ENCODE peak calls at places on chromosomes 5 and 9, in six cellular contexts. M, E, C, R, J and O are unnamed samples.

GRCh38 chr9:94593459-94594345 is at the start of gene FBP2:
- DNase-seq in M (peak), C (no peak), E (no peak), R (no peak), J (peak), O (no peak)

GRCh38 chr5:177426566-177427210 is at the start of gene GRK6:
- DNase-seq in R (peak), M (peak), E (peak), J (no peak), C (no peak), O (no peak)

GRCh38 chr5:134133213-134133994 is 18.9 kb downstream of the TCF7 start:
- DNase-seq in R (peak), J (peak), C (no peak), M (no peak), E (peak), O (peak)

GRCh38 chr9:17531642-17532254 is 47.1 kb upstream of the SH3GL2 start:
- DNase-seq in C (peak), M (peak), J (no peak), E (no peak), R (no peak), O (no peak)

GRCh38 chr9:117359910-117360309 is 54.9 kb downstream of the ASTN2 start:
- DNase-seq in C (no peak), E (no peak), R (no peak), M (no peak), J (no peak), O (no peak)

GRCh38 chr5:107864793-107865192 is 194.1 kb upstream of the EFNA5 start:
- DNase-seq in E (no peak), C (peak), R (no peak), J (no peak), M (no peak), O (no peak)

GRCh38 chr5:141477815-141478214 is 2.0 kb downstream of the PCDHGC3 start:
- DNase-seq in E (no peak), C (no peak), R (no peak), J (no peak), M (no peak), O (no peak)

GRCh38 chr9:106632621-106633020 is 230.3 kb upstream of the ZNF462 start:
- DNase-seq in J (no peak), M (no peak), C (no peak), R (no peak), E (no peak), O (no peak)

GRCh38 chr5:134577796-134578577 is 52.5 kb downstream of the JADE2 start:
- DNase-seq in C (peak), R (peak), E (peak), M (peak), J (peak), O (peak)

GRCh38 chr5:139904566-139905400 is 109.2 kb downstream of the PSD2 start:
- DNase-seq in E (peak), C (no peak), M (no peak), R (peak), J (no peak), O (peak)

GRCh38 chr5:40677456-40677855 is 2.3 kb upstream of the PTGER4 start:
- DNase-seq in J (no peak), R (no peak), E (no peak), C (no peak), M (no peak), O (no peak)

GRCh38 chr9:16824545-16825041 is 45.9 kb downstream of the BNC2 start:
- DNase-seq in C (peak), R (no peak), J (no peak), M (no peak), E (no peak), O (no peak)

GRCh38 chr9:104740596-104740995 is 6.9 kb upstream of the NIPSNAP3A start:
- DNase-seq in J (no peak), M (no peak), E (no peak), C (peak), R (no peak), O (no peak)

GRCh38 chr5:110853267-110853666 is 114.5 kb downstream of the SLC25A46 start:
- DNase-seq in M (no peak), E (no peak), J (no peak), C (no peak), R (no peak), O (no peak)

GRCh38 chr5:80182802-80183645 is 72.8 kb downstream of the SERINC5 start:
- DNase-seq in C (peak), J (no peak), E (no peak), M (no peak), R (no peak), O (no peak)

GRCh38 chr9:17137576-17137975 is 2.7 kb downstream of the CNTLN start:
- DNase-seq in J (no peak), E (no peak), M (no peak), R (no peak), C (no peak), O (no peak)

GRCh38 chr9:98391406-98391805 is 136.0 kb upstream of the TBC1D2 start:
- DNase-seq in R (no peak), E (no peak), C (no peak), J (no peak), M (no peak), O (no peak)

GRCh38 chr5:115584501-115584900 is 17.8 kb downstream of the TICAM2 start:
- DNase-seq in E (no peak), J (no peak), R (no peak), C (no peak), M (no peak), O (no peak)

GRCh38 chr5:145324767-145325479 is 510.2 kb downstream of the PRELID2 start:
- DNase-seq in R (no peak), M (no peak), C (no peak), E (no peak), J (no peak), O (no peak)

GRCh38 chr9:112532427-112532826 is 45.8 kb downstream of the KIAA1958 start:
- DNase-seq in M (no peak), C (no peak), E (no peak), R (no peak), J (peak), O (no peak)

GRCh38 chr5:72523960-72524582 is 16.9 kb upstream of the ZNF366 start:
- DNase-seq in E (no peak), J (no peak), R (no peak), M (no peak), C (peak), O (no peak)

GRCh38 chr9:124502711-124503702 is 4.2 kb downstream of the NR5A1 start:
- DNase-seq in M (no peak), J (no peak), R (no peak), E (peak), C (no peak), O (no peak)

GRCh38 chr5:162227075-162227474 is 159.5 kb downstream of the GABRG2 start:
- DNase-seq in C (no peak), J (no peak), E (no peak), R (no peak), M (no peak), O (no peak)

GRCh38 chr5:121949885-121950284 is 11.9 kb upstream of the SRFBP1 start:
- DNase-seq in R (no peak), J (no peak), M (no peak), E (no peak), C (peak), O (no peak)

GRCh38 chr9:33377089-33377715 is 25.2 kb downstream of the AQP7 start:
- DNase-seq in J (peak), M (no peak), E (no peak), R (peak), C (no peak), O (peak)

GRCh38 chr9:134500931-134501265 is 140.7 kb upstream of the COL5A1 start:
- DNase-seq in E (no peak), M (no peak), J (no peak), C (no peak), R (peak), O (peak)

GRCh38 chr5:160605266-160605665 is 183.6 kb downstream of the PTTG1 start:
- DNase-seq in R (no peak), M (no peak), E (no peak), C (no peak), J (no peak), O (no peak)

GRCh38 chr5:150411245-150411979 is 1.3 kb downstream of the CD74 start:
- DNase-seq in E (peak), M (peak), J (no peak), R (no peak), C (no peak), O (peak)

GRCh38 chr9:34638138-34638445 is 505 bp upstream of the SIGMAR1 start:
- DNase-seq in E (no peak), M (no peak), R (no peak), J (no peak), C (no peak), O (no peak)

GRCh38 chr5:124410539-124410938 is 335.9 kb downstream of the ZNF608 start:
- DNase-seq in R (no peak), J (no peak), C (no peak), M (no peak), E (no peak), O (no peak)

GRCh38 chr9:101408374-101409078 is 9.9 kb downstream of the ZNF189 start:
- DNase-seq in M (no peak), C (peak), R (no peak), E (no peak), J (no peak), O (no peak)

GRCh38 chr5:131462479-131462878 is 172.6 kb downstream of the RAPGEF6 start:
- DNase-seq in E (no peak), J (no peak), R (no peak), M (no peak), C (no peak), O (no peak)

GRCh38 chr5:53607896-53608295 is 47.5 kb downstream of the NDUFS4 start:
- DNase-seq in E (no peak), M (no peak), J (no peak), C (no peak), R (no peak), O (no peak)

GRCh38 chr5:78633710-78634109 is 14.9 kb downstream of the LHFPL2 start:
- DNase-seq in M (no peak), C (no peak), R (no peak), E (no peak), J (no peak), O (no peak)

GRCh38 chr5:175250426-175250825 is 193.6 kb downstream of the DRD1 start:
- DNase-seq in C (no peak), E (no peak), R (no peak), M (no peak), J (no peak), O (no peak)
- H3K27ac ChIP-seq in C (no peak), E (no peak), R (no peak), M (no peak), J (no peak), O (no peak)

DNA sequence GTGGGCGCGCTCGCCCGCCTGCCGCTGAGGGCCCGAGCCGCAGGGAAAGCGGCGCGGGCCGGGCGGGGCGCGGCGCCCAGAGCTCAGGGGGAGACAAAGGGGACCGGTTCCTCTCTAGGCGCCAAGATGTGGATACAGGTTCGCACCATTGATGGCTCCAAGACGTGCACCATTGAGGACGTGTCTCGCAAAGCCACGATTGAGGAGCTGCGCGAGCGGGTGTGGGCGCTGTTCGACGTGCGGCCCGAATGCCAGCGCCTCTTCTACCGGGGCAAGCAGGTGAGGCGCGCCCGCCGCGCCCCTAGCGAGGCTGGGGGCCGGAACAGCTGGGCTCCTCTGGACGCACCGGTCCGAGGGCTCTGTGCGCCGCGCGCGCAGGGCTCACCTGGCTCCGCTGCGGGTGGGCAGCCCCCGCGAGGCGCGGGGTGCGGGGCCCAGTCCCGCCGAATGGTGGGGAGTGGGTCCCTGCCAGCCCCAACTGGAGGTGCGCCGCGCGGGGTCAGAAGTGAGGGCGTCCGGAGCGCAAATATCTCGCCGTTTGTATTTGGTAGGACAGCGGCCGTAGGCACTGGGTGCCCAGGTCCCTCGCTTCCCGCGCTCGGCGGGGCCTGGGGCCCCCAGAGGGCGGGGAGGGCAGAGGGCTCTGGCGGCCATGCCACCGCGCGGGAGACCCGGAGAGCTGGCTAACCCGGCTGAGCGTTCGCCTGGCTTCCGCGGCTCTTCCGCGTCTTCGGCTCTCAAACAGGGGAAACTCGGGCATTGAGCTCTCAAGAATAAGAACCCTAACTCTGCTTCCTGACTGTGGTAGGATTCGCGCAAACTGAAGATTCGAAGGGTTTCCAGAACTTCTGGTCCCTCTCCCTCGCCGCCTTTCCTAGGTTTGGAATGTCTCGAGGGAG is 615 bp downstream of the UHRF2 start:
- DNase-seq in C (peak), E (peak), M (peak), J (peak), R (no peak), O (no peak)
- TF ChIP-seq POLR2A in C (no peak), E (no peak), M (no peak), J (no peak), R (no peak), O (no peak)

GRCh38 chr9:127706836-127707241 is at the start of gene CFAP157:
- DNase-seq in R (no peak), J (no peak), M (peak), E (no peak), C (peak), O (no peak)

GRCh38 chr9:127705577-127706215 is 1.1 kb upstream of the CFAP157 start:
- DNase-seq in J (no peak), E (no peak), C (no peak), R (no peak), M (no peak), O (no peak)

GRCh38 chr9:127700140-127700539 is 6.6 kb upstream of the CFAP157 start:
- DNase-seq in M (no peak), E (no peak), C (no peak), J (no peak), R (no peak), O (no peak)

GRCh38 chr9:127700594-127701255 is 6.1 kb upstream of the CFAP157 start:
- DNase-seq in J (no peak), E (no peak), R (no peak), C (no peak), M (no peak), O (no peak)

DNA sequence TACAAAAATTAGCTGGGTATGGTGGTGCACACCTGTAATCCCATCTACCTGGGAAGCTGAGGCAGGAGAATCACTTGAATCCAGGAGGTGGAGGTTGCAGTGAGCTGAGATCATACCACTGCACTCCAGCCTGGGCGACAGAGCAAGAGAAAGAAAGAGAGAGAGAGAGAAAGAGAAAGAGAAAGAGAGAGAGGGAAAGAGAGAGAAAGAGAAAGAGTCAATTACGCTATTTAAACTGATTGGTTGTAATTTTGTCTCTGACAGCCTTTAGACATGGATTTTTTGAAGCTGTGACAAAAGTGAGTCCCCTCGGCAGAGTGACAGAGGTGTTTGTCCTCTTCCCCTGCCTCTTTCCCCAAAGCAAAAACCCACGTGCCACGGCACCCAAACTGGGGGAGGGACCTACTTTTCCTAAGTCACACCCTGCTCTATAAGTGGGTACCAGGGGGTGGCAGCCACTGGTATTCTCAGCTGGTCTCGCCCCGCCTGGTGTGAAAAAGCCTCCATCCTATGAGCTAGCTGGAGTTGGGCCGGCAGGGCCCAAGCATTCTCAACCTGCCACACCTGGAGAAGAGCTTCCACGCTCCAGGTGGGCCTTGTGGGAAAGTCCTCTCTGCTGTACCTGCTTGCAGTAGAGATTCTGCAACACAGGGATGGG is 3.4 kb upstream of the CFAP157 start:
- DNase-seq in M (no peak), R (no peak), J (no peak), E (no peak), C (no peak), O (no peak)
- H3K27ac ChIP-seq in M (no peak), R (no peak), J (no peak), E (no peak), C (no peak), O (no peak)

DNA sequence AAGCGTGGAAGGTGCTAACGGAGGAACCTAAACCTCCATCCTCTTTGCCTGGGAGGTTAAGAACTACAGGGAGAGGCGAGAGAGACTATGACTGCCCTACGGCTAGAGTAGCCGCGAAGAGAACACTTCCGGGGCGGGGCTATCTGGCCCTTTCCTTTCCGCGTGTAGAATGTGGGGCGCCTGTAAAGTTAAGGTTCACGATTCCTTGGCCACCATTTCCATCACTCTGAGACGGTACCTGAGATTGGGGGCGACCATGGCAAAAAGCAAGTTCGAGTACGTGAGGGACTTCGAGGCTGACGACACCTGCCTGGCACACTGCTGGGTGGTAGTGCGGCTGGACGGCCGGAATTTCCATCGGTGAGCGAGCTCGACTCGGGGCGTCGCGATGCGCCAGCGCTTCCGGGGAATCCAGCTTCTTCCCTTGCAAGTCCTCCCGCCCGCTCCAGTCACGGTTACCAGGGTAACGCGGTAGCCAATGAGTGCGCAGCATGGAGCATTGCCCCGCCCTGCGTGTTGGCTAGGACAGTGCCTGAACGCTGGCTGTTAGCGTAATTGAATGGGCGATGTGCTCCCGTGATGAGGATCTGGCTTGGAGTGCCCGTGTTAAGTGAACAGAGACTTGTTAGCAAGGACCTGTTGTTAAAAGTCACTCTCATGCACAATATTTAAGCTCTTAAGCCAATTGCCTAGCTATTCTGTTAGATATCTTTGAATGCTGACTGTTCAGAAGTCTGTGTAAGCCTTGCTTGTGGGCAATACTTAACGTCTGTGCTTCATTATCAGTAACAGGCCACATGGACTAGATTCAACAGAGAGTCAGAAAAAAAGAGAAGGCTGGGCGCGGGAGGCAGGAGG is at the start of gene THG1L:
- DNase-seq in R (peak), C (peak), E (peak), M (peak), J (peak), O (peak)
- TF ChIP-seq POLR2A in R (no peak), C (peak), E (peak), M (no peak), J (peak), O (peak)

DNA sequence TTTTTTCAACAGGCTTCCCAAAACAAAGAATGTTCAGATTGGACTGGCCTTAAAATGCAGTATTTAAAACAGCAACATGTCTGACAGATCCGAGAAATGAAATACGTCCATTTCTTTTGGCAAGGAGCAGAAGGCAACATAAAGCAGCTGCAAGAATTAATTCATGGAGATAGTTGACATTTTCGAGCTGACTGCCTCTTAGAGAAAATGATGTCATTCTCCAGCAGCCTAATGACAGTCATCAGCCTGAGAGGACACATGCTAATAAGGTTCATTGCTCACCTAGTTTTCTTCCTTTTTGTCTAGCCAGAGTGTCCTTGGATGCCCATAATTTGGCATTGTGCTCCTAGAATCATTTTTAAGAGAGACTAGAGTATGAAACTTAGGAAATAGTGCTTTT is 232.3 kb upstream of the SEMA6A start:
- DNase-seq in C (no peak), E (no peak), R (no peak), J (no peak), M (no peak), O (no peak)
- H3K27ac ChIP-seq in C (no peak), E (no peak), R (no peak), J (no peak), M (no peak), O (no peak)